ENCODE peak calls at places on chromosomes 11 and 22, in five cellular contexts. One of them, this sample, is unnamed.

GRCh38 chr22:20061481-20061861 is 18.6 kb upstream of the DGCR8 start:
- DNase-seq in SK-N-SH: no peak
- DNase-seq in K562: no peak
- DNase-seq in HepG2: no peak
- DNase-seq in GM12878: no peak
- DNase-seq in this sample: no peak

GRCh38 chr11:8248786-8249185 is 14.9 kb downstream of the LMO1 start:
- DNase-seq in GM12878: no peak
- DNase-seq in HepG2: no peak
- DNase-seq in SK-N-SH: no peak
- DNase-seq in K562: no peak
- DNase-seq in this sample: no peak

GRCh38 chr22:27329471-27329870 is 472.1 kb downstream of the MN1 start:
- DNase-seq in HepG2: no peak
- DNase-seq in K562: no peak
- DNase-seq in GM12878: no peak
- DNase-seq in SK-N-SH: no peak
- DNase-seq in this sample: no peak

GRCh38 chr11:38169286-38169685 is 1571.2 kb upstream of the RAG2 start:
- DNase-seq in GM12878: no peak
- DNase-seq in SK-N-SH: no peak
- DNase-seq in HepG2: peak
- DNase-seq in K562: no peak
- DNase-seq in this sample: no peak

GRCh38 chr11:64314146-64314804 is 3.1 kb downstream of the TRMT112 start:
- DNase-seq in SK-N-SH: peak
- DNase-seq in HepG2: no peak
- DNase-seq in GM12878: no peak
- DNase-seq in K562: no peak
- DNase-seq in this sample: no peak

GRCh38 chr22:17786435-17787158 is 12.3 kb upstream of the BID start:
- DNase-seq in GM12878: no peak
- DNase-seq in SK-N-SH: no peak
- DNase-seq in HepG2: peak
- DNase-seq in K562: peak
- DNase-seq in this sample: no peak

GRCh38 chr11:77110836-77111235 is 8.2 kb downstream of the OMP start:
- DNase-seq in GM12878: no peak
- DNase-seq in SK-N-SH: no peak
- DNase-seq in K562: no peak
- DNase-seq in HepG2: no peak
- DNase-seq in this sample: no peak

GRCh38 chr11:119000906-119001305 is 3.0 kb downstream of the CENATAC start:
- DNase-seq in K562: peak
- DNase-seq in HepG2: no peak
- DNase-seq in GM12878: no peak
- DNase-seq in SK-N-SH: no peak
- DNase-seq in this sample: no peak

GRCh38 chr11:118610220-118610772 is 2.9 kb downstream of the PHLDB1 start:
- DNase-seq in HepG2: no peak
- DNase-seq in GM12878: no peak
- DNase-seq in SK-N-SH: no peak
- DNase-seq in K562: no peak
- DNase-seq in this sample: no peak

GRCh38 chr22:42346722-42347121 is 76.3 kb upstream of the TCF20 start:
- DNase-seq in GM12878: no peak
- DNase-seq in K562: no peak
- DNase-seq in SK-N-SH: no peak
- DNase-seq in HepG2: no peak
- DNase-seq in this sample: no peak

GRCh38 chr22:42344391-42344861 is 74.0 kb upstream of the TCF20 start:
- DNase-seq in GM12878: no peak
- DNase-seq in SK-N-SH: no peak
- DNase-seq in HepG2: no peak
- DNase-seq in K562: no peak
- DNase-seq in this sample: no peak

GRCh38 chr22:42347281-42347824 is 76.9 kb upstream of the TCF20 start:
- DNase-seq in GM12878: no peak
- DNase-seq in K562: no peak
- DNase-seq in SK-N-SH: peak
- DNase-seq in HepG2: no peak
- DNase-seq in this sample: no peak

GRCh38 chr22:42343551-42344081 is 73.2 kb upstream of the TCF20 start:
- DNase-seq in K562: peak
- DNase-seq in SK-N-SH: peak
- DNase-seq in HepG2: no peak
- DNase-seq in GM12878: no peak
- DNase-seq in this sample: no peak

DNA sequence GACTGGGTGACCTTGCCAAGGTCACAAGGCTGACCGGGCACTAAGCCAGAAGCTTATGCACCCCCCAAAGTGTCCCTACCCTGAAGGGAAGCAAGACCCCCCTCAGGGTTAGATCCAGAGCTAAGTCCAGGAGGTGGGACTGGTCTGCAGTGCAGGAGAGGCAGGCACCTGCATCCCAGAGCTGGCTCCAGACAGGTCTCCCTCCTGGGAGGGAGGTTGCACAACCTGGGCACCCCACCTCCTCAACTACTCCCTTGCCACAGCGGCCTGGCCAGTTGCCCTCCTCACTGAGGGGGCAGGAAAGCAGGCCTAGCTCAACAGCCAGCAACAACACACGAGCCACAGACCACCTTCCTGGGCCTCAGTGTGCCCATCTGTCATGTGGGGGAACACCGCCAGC is 75.0 kb upstream of the TCF20 start:
- DNase-seq in K562: no peak
- DNase-seq in GM12878: no peak
- DNase-seq in SK-N-SH: no peak
- DNase-seq in HepG2: no peak
- DNase-seq in this sample: no peak
- TF ChIP-seq ZBTB33 in K562: no peak
- TF ChIP-seq ZBTB33 in GM12878: no peak
- TF ChIP-seq ZBTB33 in SK-N-SH: no peak
- TF ChIP-seq ZBTB33 in HepG2: no peak
- TF ChIP-seq ZBTB33 in this sample: no peak

GRCh38 chr11:122802876-122803275 is 35.4 kb upstream of the CRTAM start:
- DNase-seq in HepG2: no peak
- DNase-seq in GM12878: no peak
- DNase-seq in SK-N-SH: no peak
- DNase-seq in K562: no peak
- DNase-seq in this sample: no peak

GRCh38 chr11:122803306-122803705 is 35.0 kb upstream of the CRTAM start:
- DNase-seq in K562: no peak
- DNase-seq in HepG2: no peak
- DNase-seq in SK-N-SH: no peak
- DNase-seq in GM12878: no peak
- DNase-seq in this sample: no peak

GRCh38 chr11:122803716-122804115 is 34.6 kb upstream of the CRTAM start:
- DNase-seq in HepG2: no peak
- DNase-seq in K562: no peak
- DNase-seq in GM12878: no peak
- DNase-seq in SK-N-SH: no peak
- DNase-seq in this sample: no peak

GRCh38 chr11:122804796-122805195 is 33.5 kb upstream of the CRTAM start:
- DNase-seq in K562: no peak
- DNase-seq in HepG2: no peak
- DNase-seq in GM12878: no peak
- DNase-seq in SK-N-SH: no peak
- DNase-seq in this sample: no peak

GRCh38 chr11:122804161-122804560 is 34.1 kb upstream of the CRTAM start:
- DNase-seq in HepG2: no peak
- DNase-seq in GM12878: no peak
- DNase-seq in K562: no peak
- DNase-seq in SK-N-SH: no peak
- DNase-seq in this sample: no peak
- TF ChIP-seq JUND in HepG2: no peak
- TF ChIP-seq JUND in GM12878: no peak
- TF ChIP-seq JUND in K562: no peak
- TF ChIP-seq JUND in SK-N-SH: no peak
- TF ChIP-seq JUND in this sample: no peak

GRCh38 chr11:46951864-46952263 is 15.3 kb downstream of the CSTPP1 start:
- DNase-seq in SK-N-SH: no peak
- DNase-seq in HepG2: no peak
- DNase-seq in K562: no peak
- DNase-seq in GM12878: no peak
- DNase-seq in this sample: no peak
- TF ChIP-seq ZBTB33 in SK-N-SH: no peak
- TF ChIP-seq ZBTB33 in HepG2: no peak
- TF ChIP-seq ZBTB33 in K562: no peak
- TF ChIP-seq ZBTB33 in GM12878: no peak
- TF ChIP-seq ZBTB33 in this sample: no peak

DNA sequence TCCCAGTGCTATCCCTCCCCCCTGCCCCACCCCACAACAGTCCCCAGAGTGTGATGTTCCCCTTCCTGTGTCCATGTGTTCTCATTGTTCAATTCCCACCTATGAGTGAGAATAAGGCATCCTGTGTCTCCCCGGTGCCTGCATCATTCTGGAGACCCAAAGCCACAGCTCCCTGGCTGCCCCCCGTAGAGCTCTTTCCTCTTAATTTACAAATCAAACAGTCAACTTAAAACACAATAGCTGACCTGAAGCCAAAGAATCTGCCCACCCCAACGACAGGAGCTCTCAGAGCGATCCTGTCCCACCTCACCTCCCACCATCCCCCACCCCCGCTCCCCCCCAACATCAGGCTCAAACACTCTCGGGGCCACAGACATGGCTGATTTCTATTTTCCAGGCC is 558.3 kb downstream of the BRD1 start:
- DNase-seq in K562: no peak
- DNase-seq in HepG2: no peak
- DNase-seq in GM12878: no peak
- DNase-seq in SK-N-SH: no peak
- DNase-seq in this sample: no peak
- TF ChIP-seq JUND in K562: no peak
- TF ChIP-seq JUND in HepG2: no peak
- TF ChIP-seq JUND in GM12878: no peak
- TF ChIP-seq JUND in SK-N-SH: no peak
- TF ChIP-seq JUND in this sample: no peak

This sample was measured in HCT116.